ENCODE peak calls at places on chromosomes 4 and X, in seven cellular contexts. One of them, this sample, is unnamed. For H3K4me1 and H3F3A, the result is how much of the 10 kb centered on the place peaks cover.

GRCh38 chr4:154692311-154692818 is 51.4 kb upstream of the LRAT start:
- DNase-seq in SK-N-SH: no peak
- DNase-seq in GM23248: no peak
- DNase-seq in neural progenitor cell: no peak
- DNase-seq in PC-3: no peak
- DNase-seq in PC-9: no peak
- DNase-seq in GM23338: no peak
- DNase-seq in this sample: no peak

GRCh38 chrX:119692241-119693031 is 532 bp downstream of the SEPTIN6 start:
- DNase-seq in SK-N-SH: peak
- DNase-seq in GM23248: peak
- DNase-seq in neural progenitor cell: peak
- DNase-seq in PC-3: peak
- DNase-seq in PC-9: no peak
- DNase-seq in GM23338: no peak
- DNase-seq in this sample: peak

GRCh38 chr4:54659213-54660144 is 1.7 kb downstream of the KIT start:
- DNase-seq in SK-N-SH: peak
- DNase-seq in GM23248: no peak
- DNase-seq in neural progenitor cell: peak
- DNase-seq in PC-3: no peak
- DNase-seq in PC-9: no peak
- DNase-seq in GM23338: peak
- DNase-seq in this sample: no peak

GRCh38 chr4:74793757-74794340 is 474 bp downstream of the BTC start:
- DNase-seq in SK-N-SH: peak
- DNase-seq in GM23248: peak
- DNase-seq in neural progenitor cell: peak
- DNase-seq in PC-3: peak
- DNase-seq in PC-9: peak
- DNase-seq in GM23338: peak
- DNase-seq in this sample: peak

GRCh38 chr4:8285976-8286718 is 16.6 kb downstream of the HTRA3 start:
- DNase-seq in SK-N-SH: no peak
- DNase-seq in GM23248: no peak
- DNase-seq in neural progenitor cell: no peak
- DNase-seq in PC-3: no peak
- DNase-seq in PC-9: no peak
- DNase-seq in GM23338: no peak
- DNase-seq in this sample: no peak

GRCh38 chrX:95057341-95057740 is 1383.3 kb downstream of the FAM133A start:
- DNase-seq in SK-N-SH: no peak
- DNase-seq in GM23248: peak
- DNase-seq in neural progenitor cell: no peak
- DNase-seq in PC-3: peak
- DNase-seq in PC-9: no peak
- DNase-seq in GM23338: no peak
- DNase-seq in this sample: no peak

GRCh38 chrX:16516473-16516872 is 133.5 kb upstream of the S100G start:
- DNase-seq in SK-N-SH: no peak
- DNase-seq in GM23248: peak
- DNase-seq in neural progenitor cell: no peak
- DNase-seq in PC-3: no peak
- DNase-seq in PC-9: no peak
- DNase-seq in GM23338: no peak
- DNase-seq in this sample: no peak

GRCh38 chr4:107876096-107876495 is 51.4 kb downstream of the SGMS2 start:
- DNase-seq in SK-N-SH: no peak
- DNase-seq in GM23248: no peak
- DNase-seq in neural progenitor cell: no peak
- DNase-seq in PC-3: no peak
- DNase-seq in PC-9: no peak
- DNase-seq in GM23338: no peak
- DNase-seq in this sample: no peak

GRCh38 chr4:99324978-99325377 is 3.8 kb upstream of the ADH1B start:
- DNase-seq in SK-N-SH: no peak
- DNase-seq in GM23248: peak
- DNase-seq in neural progenitor cell: no peak
- DNase-seq in PC-3: no peak
- DNase-seq in PC-9: no peak
- DNase-seq in GM23338: peak
- DNase-seq in this sample: no peak

GRCh38 chr4:103198111-103198765 is at the start of gene CENPE:
- DNase-seq in SK-N-SH: peak
- DNase-seq in GM23248: peak
- DNase-seq in neural progenitor cell: peak
- DNase-seq in PC-3: peak
- DNase-seq in PC-9: peak
- DNase-seq in GM23338: peak
- DNase-seq in this sample: peak

GRCh38 chr4:112251044-112251632 is 19.6 kb downstream of the AP1AR start:
- DNase-seq in SK-N-SH: no peak
- DNase-seq in GM23248: peak
- DNase-seq in neural progenitor cell: peak
- DNase-seq in PC-3: no peak
- DNase-seq in PC-9: no peak
- DNase-seq in GM23338: no peak
- DNase-seq in this sample: no peak

GRCh38 chrX:102712967-102713677 is 874 bp downstream of the GPRASP2 start:
- DNase-seq in SK-N-SH: peak
- DNase-seq in GM23248: peak
- DNase-seq in neural progenitor cell: peak
- DNase-seq in PC-3: peak
- DNase-seq in PC-9: peak
- DNase-seq in GM23338: peak
- DNase-seq in this sample: no peak

GRCh38 chr4:8221476-8221875 is 22.4 kb downstream of the SH3TC1 start:
- DNase-seq in SK-N-SH: peak
- DNase-seq in GM23248: peak
- DNase-seq in neural progenitor cell: no peak
- DNase-seq in PC-3: no peak
- DNase-seq in PC-9: peak
- DNase-seq in GM23338: no peak
- DNase-seq in this sample: no peak

GRCh38 chr4:18689308-18689915 is 667.9 kb upstream of the LCORL start:
- DNase-seq in SK-N-SH: peak
- DNase-seq in GM23248: peak
- DNase-seq in neural progenitor cell: peak
- DNase-seq in PC-3: peak
- DNase-seq in PC-9: no peak
- DNase-seq in GM23338: peak
- DNase-seq in this sample: peak

GRCh38 chr4:113052379-113052951 is 3.0 kb downstream of the ANK2 start:
- DNase-seq in SK-N-SH: no peak
- DNase-seq in GM23248: peak
- DNase-seq in neural progenitor cell: no peak
- DNase-seq in PC-3: peak
- DNase-seq in PC-9: no peak
- DNase-seq in GM23338: no peak
- DNase-seq in this sample: no peak

GRCh38 chr4:74376888-74377483 is 12.0 kb downstream of the EREG start:
- DNase-seq in SK-N-SH: peak
- DNase-seq in GM23248: peak
- DNase-seq in neural progenitor cell: peak
- DNase-seq in PC-3: peak
- DNase-seq in PC-9: no peak
- DNase-seq in GM23338: peak
- DNase-seq in this sample: peak

GRCh38 chr4:77418333-77418732 is 187.3 kb upstream of the CXCL13 start:
- DNase-seq in SK-N-SH: peak
- DNase-seq in GM23248: peak
- DNase-seq in neural progenitor cell: no peak
- DNase-seq in PC-3: peak
- DNase-seq in PC-9: no peak
- DNase-seq in GM23338: peak
- DNase-seq in this sample: no peak

GRCh38 chr4:10581022-10581421 is 103.5 kb downstream of the CLNK start:
- DNase-seq in SK-N-SH: no peak
- DNase-seq in GM23248: no peak
- DNase-seq in neural progenitor cell: no peak
- DNase-seq in PC-3: no peak
- DNase-seq in PC-9: no peak
- DNase-seq in GM23338: no peak
- DNase-seq in this sample: no peak

GRCh38 chr4:24169956-24170355 is 280.1 kb upstream of the PPARGC1A start:
- DNase-seq in SK-N-SH: no peak
- DNase-seq in GM23248: no peak
- DNase-seq in neural progenitor cell: no peak
- DNase-seq in PC-3: no peak
- DNase-seq in PC-9: no peak
- DNase-seq in GM23338: no peak
- DNase-seq in this sample: no peak

GRCh38 chr4:42151568-42152506 is 618 bp downstream of the BEND4 start:
- DNase-seq in SK-N-SH: peak
- DNase-seq in GM23248: peak
- DNase-seq in neural progenitor cell: peak
- DNase-seq in PC-3: no peak
- DNase-seq in PC-9: no peak
- DNase-seq in GM23338: peak
- DNase-seq in this sample: peak

GRCh38 chr4:7295201-7295916 is 103.0 kb downstream of the SORCS2 start:
- DNase-seq in SK-N-SH: peak
- DNase-seq in GM23248: peak
- DNase-seq in neural progenitor cell: no peak
- DNase-seq in PC-3: no peak
- DNase-seq in PC-9: no peak
- DNase-seq in GM23338: no peak
- DNase-seq in this sample: no peak

GRCh38 chr4:55543858-55544257 is 2.9 kb downstream of the CLOCK start:
- DNase-seq in SK-N-SH: peak
- DNase-seq in GM23248: peak
- DNase-seq in neural progenitor cell: no peak
- DNase-seq in PC-3: peak
- DNase-seq in PC-9: peak
- DNase-seq in GM23338: no peak
- DNase-seq in this sample: no peak

DNA sequence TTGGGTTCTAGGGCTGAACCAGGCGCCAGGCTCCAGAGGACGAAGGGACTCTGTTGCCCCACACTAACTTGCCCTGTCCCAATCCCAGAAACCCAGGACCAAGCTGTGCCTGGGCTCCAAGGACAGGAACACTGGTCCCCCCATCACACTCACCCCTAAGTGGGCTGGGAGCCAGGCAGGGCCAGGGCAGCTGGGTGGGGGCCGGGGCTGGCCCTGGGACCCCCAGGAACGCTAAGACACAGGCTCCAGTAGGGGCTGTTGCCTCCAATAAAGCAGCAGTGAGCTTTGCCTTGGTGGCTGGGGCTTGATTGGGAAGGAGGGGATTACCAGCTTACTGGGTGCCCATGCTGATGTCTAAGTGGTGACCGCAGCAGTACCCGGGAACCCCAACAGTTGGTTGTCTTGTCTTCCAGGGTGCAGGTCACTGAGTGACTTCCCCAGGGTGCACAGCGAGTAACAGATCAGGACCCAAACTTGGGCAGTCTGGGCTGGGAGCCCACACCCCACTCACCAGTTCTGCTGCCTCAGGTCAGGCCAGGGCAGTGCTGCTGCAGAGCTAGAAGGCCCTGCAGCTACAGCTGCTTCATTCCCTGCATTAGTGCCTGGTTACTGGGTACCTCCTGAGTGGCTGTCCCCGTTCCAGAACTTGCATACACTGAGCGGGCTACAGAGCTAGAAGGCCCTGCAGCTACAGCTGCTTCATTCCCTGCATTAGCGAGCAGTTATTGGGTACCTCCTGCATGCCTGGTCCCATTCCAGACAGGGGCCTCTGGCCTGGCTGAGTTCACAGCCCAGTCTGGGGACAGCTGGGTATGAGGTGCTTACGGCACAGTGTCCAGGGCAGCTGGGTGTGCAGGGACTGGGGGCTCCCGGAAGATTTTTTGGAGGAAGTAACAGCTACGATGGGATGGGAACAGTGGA is 9.4 kb upstream of the ADD1 start:
- DNase-seq in SK-N-SH: no peak
- DNase-seq in GM23248: no peak
- DNase-seq in neural progenitor cell: no peak
- DNase-seq in PC-3: no peak
- DNase-seq in PC-9: no peak
- DNase-seq in GM23338: no peak
- DNase-seq in this sample: no peak
- H3K4me1 ChIP-seq in SK-N-SH: under half
- H3K4me1 ChIP-seq in GM23248: under half
- H3K4me1 ChIP-seq in neural progenitor cell: under half
- H3K4me1 ChIP-seq in PC-3: under half
- H3K4me1 ChIP-seq in PC-9: under half
- H3K4me1 ChIP-seq in GM23338: under half
- H3K4me1 ChIP-seq in this sample: under half

GRCh38 chrX:10109695-10110094 is 47.1 kb upstream of the CLCN4 start:
- DNase-seq in SK-N-SH: no peak
- DNase-seq in GM23248: peak
- DNase-seq in neural progenitor cell: no peak
- DNase-seq in PC-3: no peak
- DNase-seq in PC-9: no peak
- DNase-seq in GM23338: no peak
- DNase-seq in this sample: no peak
- H3F3A ChIP-seq in SK-N-SH: under half
- H3F3A ChIP-seq in GM23248: under half
- H3F3A ChIP-seq in neural progenitor cell: under half
- H3F3A ChIP-seq in PC-3: under half
- H3F3A ChIP-seq in PC-9: under half
- H3F3A ChIP-seq in GM23338: under half
- H3F3A ChIP-seq in this sample: half or more

GRCh38 chrX:150982786-150983525 is at the start of gene HMGB3:
- DNase-seq in SK-N-SH: peak
- DNase-seq in GM23248: peak
- DNase-seq in neural progenitor cell: peak
- DNase-seq in PC-3: peak
- DNase-seq in PC-9: peak
- DNase-seq in GM23338: peak
- DNase-seq in this sample: peak

GRCh38 chrX:150982235-150982785 is 825 bp upstream of the HMGB3 start:
- DNase-seq in SK-N-SH: no peak
- DNase-seq in GM23248: peak
- DNase-seq in neural progenitor cell: no peak
- DNase-seq in PC-3: no peak
- DNase-seq in PC-9: no peak
- DNase-seq in GM23338: peak
- DNase-seq in this sample: no peak

GRCh38 chrX:150983526-150984163 is 510 bp downstream of the HMGB3 start:
- DNase-seq in SK-N-SH: peak
- DNase-seq in GM23248: peak
- DNase-seq in neural progenitor cell: no peak
- DNase-seq in PC-3: no peak
- DNase-seq in PC-9: no peak
- DNase-seq in GM23338: no peak
- DNase-seq in this sample: peak

GRCh38 chrX:150980711-150981110 is 2.4 kb upstream of the HMGB3 start:
- DNase-seq in SK-N-SH: no peak
- DNase-seq in GM23248: no peak
- DNase-seq in neural progenitor cell: no peak
- DNase-seq in PC-3: no peak
- DNase-seq in PC-9: no peak
- DNase-seq in GM23338: no peak
- DNase-seq in this sample: no peak

GRCh38 chrX:150984164-150984824 is 1.2 kb downstream of the HMGB3 start:
- DNase-seq in SK-N-SH: peak
- DNase-seq in GM23248: peak
- DNase-seq in neural progenitor cell: peak
- DNase-seq in PC-3: no peak
- DNase-seq in PC-9: no peak
- DNase-seq in GM23338: no peak
- DNase-seq in this sample: no peak
- H3K27ac ChIP-seq in SK-N-SH: no peak
- H3K27ac ChIP-seq in GM23248: no peak
- H3K27ac ChIP-seq in neural progenitor cell: no peak
- H3K27ac ChIP-seq in PC-3: no peak
- H3K27ac ChIP-seq in PC-9: no peak
- H3K27ac ChIP-seq in GM23338: no peak
- H3K27ac ChIP-seq in this sample: no peak

GRCh38 chr4:170122252-170122651 is 32.5 kb upstream of the AADAT start:
- DNase-seq in SK-N-SH: no peak
- DNase-seq in GM23248: no peak
- DNase-seq in neural progenitor cell: no peak
- DNase-seq in PC-3: peak
- DNase-seq in PC-9: no peak
- DNase-seq in GM23338: no peak
- DNase-seq in this sample: no peak
- H3K4me1 ChIP-seq in SK-N-SH: under half
- H3K4me1 ChIP-seq in GM23248: under half
- H3K4me1 ChIP-seq in neural progenitor cell: under half
- H3K4me1 ChIP-seq in PC-3: under half
- H3K4me1 ChIP-seq in PC-9: under half
- H3K4me1 ChIP-seq in GM23338: under half
- H3K4me1 ChIP-seq in this sample: under half

This sample was measured in MM.1S.